ENCODE peak calls at places on chromosomes 7 and 10, in seven cellular contexts. X is HT1080, A is A549, V is T-helper 9 cell, F is NCI-H1436 treated with DMSO at 0.1 percent for 48 hours, K is Peyer's patch, P is cardiac fibroblast. T is an unnamed sample.

GRCh38 chr10:30893208-30893607 is 138.5 kb downstream of the ZNF438 start:
- DNase-seq in X (no peak), A (no peak), V (no peak), F (no peak), K (no peak), P (peak; percentile 36), T (no peak)

GRCh38 chr7:134899729-134900128 is 86.6 kb upstream of the AGBL3 start:
- DNase-seq in X (peak; percentile 69), A (no peak), V (no peak), F (no peak), K (no peak), P (peak; percentile 70), T (no peak)

GRCh38 chr10:61336831-61337230 is 116.3 kb downstream of the TMEM26 start:
- DNase-seq in X (no peak), A (no peak), V (no peak), F (no peak), K (no peak), P (no peak), T (no peak)

GRCh38 chr7:44767134-44767911 is 18.7 kb downstream of the ZMIZ2 start:
- DNase-seq in X (no peak), A (no peak), V (no peak), F (no peak), K (no peak), P (no peak), T (no peak)

GRCh38 chr7:104415700-104416099 is 87.3 kb downstream of the LHFPL3 start:
- DNase-seq in X (no peak), A (no peak), V (no peak), F (no peak), K (no peak), P (no peak), T (no peak)

GRCh38 chr7:40570218-40570617 is 435.4 kb downstream of the SUGCT start:
- DNase-seq in X (no peak), A (no peak), V (no peak), F (no peak), K (no peak), P (peak; percentile 22), T (no peak)

GRCh38 chr10:96511044-96511945 is 2.4 kb downstream of the TLL2 start:
- DNase-seq in X (no peak), A (peak; percentile 68), V (no peak), F (no peak), K (no peak), P (peak; percentile 28), T (no peak)

GRCh38 chr7:88141025-88141424 is 78.8 kb downstream of the SRI start:
- DNase-seq in X (peak; percentile 37), A (no peak), V (no peak), F (no peak), K (no peak), P (no peak), T (no peak)

GRCh38 chr10:43479275-43479674 is 42.4 kb downstream of the ZNF487 start:
- DNase-seq in X (no peak), A (no peak), V (no peak), F (no peak), K (no peak), P (peak; percentile 52), T (no peak)

GRCh38 chr7:1059200-1060091 is 15.1 kb downstream of the GPR146 start:
- DNase-seq in X (no peak), A (no peak), V (no peak), F (no peak), K (peak; percentile 49), P (no peak), T (no peak)

GRCh38 chr10:21036757-21037156 is 139.6 kb upstream of the NEBL start:
- DNase-seq in X (no peak), A (no peak), V (no peak), F (no peak), K (no peak), P (no peak), T (no peak)

GRCh38 chr10:42149027-42149700 is 489.2 kb downstream of the ZNF33B start:
- DNase-seq in X (no peak), A (no peak), V (no peak), F (no peak), K (no peak), P (peak; percentile 6), T (no peak)

GRCh38 chr10:1873916-1874315 is 136.6 kb upstream of the ADARB2 start:
- DNase-seq in X (no peak), A (no peak), V (no peak), F (no peak), K (no peak), P (no peak), T (no peak)

GRCh38 chr7:50665403-50666123 is 100.4 kb upstream of the DDC start:
- DNase-seq in X (peak; percentile 3), A (no peak), V (no peak), F (no peak), K (no peak), P (peak; percentile 89), T (no peak)

GRCh38 chr10:123583639-123584418 is 82.3 kb upstream of the GPR26 start:
- DNase-seq in X (peak; percentile 27), A (peak; percentile 52), V (no peak), F (no peak), K (peak; percentile 36), P (peak; percentile 64), T (no peak)

GRCh38 chr10:4201866-4202825 is 417.1 kb upstream of the KLF6 start:
- DNase-seq in X (no peak), A (no peak), V (no peak), F (no peak), K (no peak), P (no peak), T (no peak)

GRCh38 chr10:120387326-120387725 is 69.7 kb upstream of the PLPP4 start:
- DNase-seq in X (peak; percentile 91), A (no peak), V (no peak), F (no peak), K (no peak), P (peak; percentile 2), T (no peak)

GRCh38 chr7:47500103-47500563 is 81.8 kb downstream of the TNS3 start:
- DNase-seq in X (no peak), A (peak; percentile 36), V (no peak), F (no peak), K (no peak), P (no peak), T (no peak)

GRCh38 chr7:50663396-50664102 is 98.3 kb upstream of the DDC start:
- DNase-seq in X (no peak), A (no peak), V (no peak), F (no peak), K (no peak), P (no peak), T (no peak)

GRCh38 chr7:150368098-150368883 is at the start of gene REPIN1:
- DNase-seq in X (peak; percentile 65), A (peak; percentile 72), V (peak; percentile 80), F (no peak), K (peak; percentile 85), P (peak; percentile 79), T (peak; percentile 64)

T was measured in stimulated activated CD8-positive, alpha-beta memory T cell treated with anti-CD3 and anti-CD28 coated beads, Interleukin-4, amount 100 ng/mL, for 4 hours.